ENCODE peak calls at places on chromosomes 4 and X, in eight cellular contexts. C is GM13977; P is GM23338; O is SK-N-SH; S is activated CD8-positive, alpha-beta memory T cell treated with anti-CD3 and anti-CD28 coated beads for 48 hours; Q is ascending aorta; G is stimulated activated CD8-positive, alpha-beta memory T cell treated with anti-CD3 and anti-CD28 coated beads, Interleukin-4, amount 100 ng/mL, for 24 hours; H is transverse colon. I is an unnamed sample.

GRCh38 chr4:180380733-180381132 is 1862.5 kb upstream of the TENM3 start:
- DNase-seq in C (no peak), P (no peak), O (no peak), S (no peak), Q (no peak), G (no peak), H (no peak), I (no peak)

GRCh38 chr4:38151870-38152269 is 191.7 kb downstream of the PTTG2 start:
- DNase-seq in C (no peak), P (no peak), O (no peak), S (no peak), Q (no peak), G (no peak), H (no peak), I (no peak)

GRCh38 chr4:107862658-107863057 is 37.9 kb downstream of the SGMS2 start:
- DNase-seq in C (no peak), P (peak), O (no peak), S (no peak), Q (no peak), G (no peak), H (peak), I (peak)

GRCh38 chr4:98786866-98787265 is 128.5 kb upstream of the TSPAN5 start:
- DNase-seq in C (no peak), P (no peak), O (no peak), S (no peak), Q (no peak), G (no peak), H (no peak), I (no peak)

GRCh38 chr4:27524224-27524623 is 663.6 kb downstream of the STIM2 start:
- DNase-seq in C (no peak), P (peak), O (no peak), S (no peak), Q (no peak), G (no peak), H (no peak), I (no peak)

GRCh38 chr4:72529144-72529822 is 39.7 kb downstream of the ADAMTS3 start:
- DNase-seq in C (no peak), P (no peak), O (no peak), S (no peak), Q (no peak), G (no peak), H (no peak), I (no peak)

GRCh38 chrX:71053217-71053621 is 14.9 kb downstream of the SNX12 start:
- DNase-seq in C (peak), P (peak), O (no peak), S (no peak), Q (no peak), G (no peak), H (no peak), I (peak)

GRCh38 chr4:75042601-75043208 is 109.8 kb downstream of the PARM1 start:
- DNase-seq in C (no peak), P (no peak), O (no peak), S (no peak), Q (no peak), G (no peak), H (no peak), I (no peak)

GRCh38 chr4:98659741-98660507 is 1.5 kb upstream of the TSPAN5 start:
- DNase-seq in C (no peak), P (no peak), O (no peak), S (no peak), Q (no peak), G (no peak), H (no peak), I (no peak)

GRCh38 chrX:44996282-44996681 is 123.3 kb downstream of the KDM6A start:
- DNase-seq in C (peak), P (no peak), O (no peak), S (no peak), Q (no peak), G (no peak), H (no peak), I (peak)

GRCh38 chr4:33959519-33959918 is 2284.8 kb downstream of the ARAP2 start:
- DNase-seq in C (no peak), P (no peak), O (no peak), S (no peak), Q (no peak), G (no peak), H (no peak), I (no peak)

I was measured in GM12865.